ENCODE peak calls at places on chromosome 2, in ten cellular contexts. One of them, this sample, is unnamed.

GRCh38 chr2:47403829-47404228 is 873 bp downstream of the MSH2 start:
- DNase-seq in natural killer cell: no peak
- DNase-seq in Peyer's patch: no peak
- DNase-seq in GM20000: no peak
- DNase-seq in prostate gland: no peak
- DNase-seq in epithelial cell of esophagus: peak
- DNase-seq in CD8-positive, alpha-beta T cell: no peak
- DNase-seq in foreskin keratinocyte: no peak
- DNase-seq in PC-3: peak
- DNase-seq in neural progenitor cell: no peak
- DNase-seq in this sample: no peak

GRCh38 chr2:178309541-178309940 is 115.2 kb downstream of the OSBPL6 start:
- DNase-seq in CD8-positive, alpha-beta T cell: no peak
- DNase-seq in PC-3: peak
- DNase-seq in prostate gland: no peak
- DNase-seq in neural progenitor cell: no peak
- DNase-seq in Peyer's patch: no peak
- DNase-seq in foreskin keratinocyte: no peak
- DNase-seq in GM20000: no peak
- DNase-seq in natural killer cell: no peak
- DNase-seq in epithelial cell of esophagus: peak
- DNase-seq in this sample: no peak

GRCh38 chr2:187986392-187987105 is 305.1 kb upstream of the GULP1 start:
- DNase-seq in prostate gland: peak
- DNase-seq in GM20000: no peak
- DNase-seq in neural progenitor cell: no peak
- DNase-seq in foreskin keratinocyte: peak
- DNase-seq in Peyer's patch: no peak
- DNase-seq in PC-3: no peak
- DNase-seq in CD8-positive, alpha-beta T cell: no peak
- DNase-seq in epithelial cell of esophagus: peak
- DNase-seq in natural killer cell: no peak
- DNase-seq in this sample: no peak

GRCh38 chr2:164737612-164738081 is 104.0 kb downstream of the COBLL1 start:
- DNase-seq in PC-3: peak
- DNase-seq in neural progenitor cell: peak
- DNase-seq in prostate gland: peak
- DNase-seq in GM20000: peak
- DNase-seq in Peyer's patch: peak
- DNase-seq in epithelial cell of esophagus: peak
- DNase-seq in natural killer cell: no peak
- DNase-seq in CD8-positive, alpha-beta T cell: no peak
- DNase-seq in foreskin keratinocyte: no peak
- DNase-seq in this sample: peak

GRCh38 chr2:160376576-160376975 is 117.0 kb downstream of the RBMS1 start:
- DNase-seq in GM20000: no peak
- DNase-seq in Peyer's patch: no peak
- DNase-seq in CD8-positive, alpha-beta T cell: no peak
- DNase-seq in epithelial cell of esophagus: peak
- DNase-seq in prostate gland: no peak
- DNase-seq in natural killer cell: no peak
- DNase-seq in neural progenitor cell: peak
- DNase-seq in PC-3: peak
- DNase-seq in foreskin keratinocyte: no peak
- DNase-seq in this sample: no peak

GRCh38 chr2:76749858-76750257 is 772.3 kb downstream of the LRRTM4 start:
- DNase-seq in Peyer's patch: no peak
- DNase-seq in prostate gland: no peak
- DNase-seq in neural progenitor cell: no peak
- DNase-seq in PC-3: peak
- DNase-seq in CD8-positive, alpha-beta T cell: no peak
- DNase-seq in GM20000: no peak
- DNase-seq in foreskin keratinocyte: no peak
- DNase-seq in natural killer cell: no peak
- DNase-seq in epithelial cell of esophagus: no peak
- DNase-seq in this sample: no peak

GRCh38 chr2:195763866-195764265 is 106.8 kb downstream of the SLC39A10 start:
- DNase-seq in GM20000: no peak
- DNase-seq in PC-3: peak
- DNase-seq in CD8-positive, alpha-beta T cell: no peak
- DNase-seq in neural progenitor cell: no peak
- DNase-seq in natural killer cell: no peak
- DNase-seq in Peyer's patch: no peak
- DNase-seq in prostate gland: no peak
- DNase-seq in epithelial cell of esophagus: no peak
- DNase-seq in foreskin keratinocyte: no peak
- DNase-seq in this sample: no peak

GRCh38 chr2:215772003-215772402 is 241.3 kb downstream of the MREG start:
- DNase-seq in foreskin keratinocyte: no peak
- DNase-seq in Peyer's patch: no peak
- DNase-seq in epithelial cell of esophagus: no peak
- DNase-seq in GM20000: no peak
- DNase-seq in prostate gland: no peak
- DNase-seq in natural killer cell: no peak
- DNase-seq in neural progenitor cell: peak
- DNase-seq in CD8-positive, alpha-beta T cell: no peak
- DNase-seq in PC-3: peak
- DNase-seq in this sample: no peak

GRCh38 chr2:54569745-54570296 is 113.7 kb downstream of the SPTBN1 start:
- DNase-seq in Peyer's patch: no peak
- DNase-seq in CD8-positive, alpha-beta T cell: peak
- DNase-seq in PC-3: peak
- DNase-seq in foreskin keratinocyte: no peak
- DNase-seq in neural progenitor cell: peak
- DNase-seq in GM20000: no peak
- DNase-seq in epithelial cell of esophagus: peak
- DNase-seq in natural killer cell: no peak
- DNase-seq in prostate gland: no peak
- DNase-seq in this sample: no peak

GRCh38 chr2:163610817-163611556 is 124.8 kb downstream of the FIGN start:
- DNase-seq in PC-3: peak
- DNase-seq in CD8-positive, alpha-beta T cell: no peak
- DNase-seq in natural killer cell: no peak
- DNase-seq in neural progenitor cell: peak
- DNase-seq in epithelial cell of esophagus: no peak
- DNase-seq in prostate gland: peak
- DNase-seq in GM20000: peak
- DNase-seq in foreskin keratinocyte: no peak
- DNase-seq in Peyer's patch: no peak
- DNase-seq in this sample: no peak

GRCh38 chr2:113098061-113098460 is 29.3 kb upstream of the IL1RN start:
- DNase-seq in Peyer's patch: no peak
- DNase-seq in prostate gland: no peak
- DNase-seq in natural killer cell: no peak
- DNase-seq in GM20000: peak
- DNase-seq in epithelial cell of esophagus: no peak
- DNase-seq in foreskin keratinocyte: no peak
- DNase-seq in PC-3: no peak
- DNase-seq in neural progenitor cell: no peak
- DNase-seq in CD8-positive, alpha-beta T cell: no peak
- DNase-seq in this sample: no peak

GRCh38 chr2:197931661-197932312 is 127.4 kb downstream of the PLCL1 start:
- DNase-seq in natural killer cell: no peak
- DNase-seq in foreskin keratinocyte: no peak
- DNase-seq in Peyer's patch: no peak
- DNase-seq in PC-3: no peak
- DNase-seq in GM20000: no peak
- DNase-seq in prostate gland: no peak
- DNase-seq in CD8-positive, alpha-beta T cell: no peak
- DNase-seq in epithelial cell of esophagus: no peak
- DNase-seq in neural progenitor cell: no peak
- DNase-seq in this sample: no peak

GRCh38 chr2:73827018-73827417 is 1.7 kb upstream of the STAMBP start:
- DNase-seq in CD8-positive, alpha-beta T cell: no peak
- DNase-seq in foreskin keratinocyte: no peak
- DNase-seq in prostate gland: peak
- DNase-seq in neural progenitor cell: no peak
- DNase-seq in PC-3: peak
- DNase-seq in epithelial cell of esophagus: peak
- DNase-seq in GM20000: peak
- DNase-seq in Peyer's patch: no peak
- DNase-seq in natural killer cell: no peak
- DNase-seq in this sample: no peak

GRCh38 chr2:20506281-20506685 is 59.4 kb downstream of the RHOB start:
- DNase-seq in neural progenitor cell: no peak
- DNase-seq in foreskin keratinocyte: no peak
- DNase-seq in Peyer's patch: no peak
- DNase-seq in epithelial cell of esophagus: peak
- DNase-seq in GM20000: no peak
- DNase-seq in natural killer cell: no peak
- DNase-seq in CD8-positive, alpha-beta T cell: no peak
- DNase-seq in prostate gland: no peak
- DNase-seq in PC-3: peak
- DNase-seq in this sample: no peak
- TF ChIP-seq CTCF in neural progenitor cell: no peak
- TF ChIP-seq CTCF in foreskin keratinocyte: peak
- TF ChIP-seq CTCF in Peyer's patch: no peak
- TF ChIP-seq CTCF in epithelial cell of esophagus: peak
- TF ChIP-seq CTCF in GM20000: no peak
- TF ChIP-seq CTCF in natural killer cell: no peak
- TF ChIP-seq CTCF in CD8-positive, alpha-beta T cell: no peak
- TF ChIP-seq CTCF in prostate gland: no peak
- TF ChIP-seq CTCF in PC-3: peak
- TF ChIP-seq CTCF in this sample: no peak

DNA sequence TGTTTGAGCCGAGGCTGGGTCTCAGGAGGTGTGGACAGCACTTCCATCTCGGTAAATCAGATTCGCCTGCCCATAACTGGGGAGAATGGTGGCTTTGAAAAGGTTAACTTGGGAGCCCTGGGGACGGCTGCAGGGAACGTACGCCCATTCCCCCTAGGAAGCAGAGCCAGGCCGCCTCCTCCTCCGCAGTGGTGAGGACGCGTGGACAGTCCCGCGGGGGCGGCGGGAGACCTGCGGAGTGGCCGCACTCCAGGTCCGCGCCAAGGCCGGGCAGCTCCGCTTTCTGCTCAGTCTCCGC is 845 bp upstream of the MYCN start:
- DNase-seq in PC-3: peak
- DNase-seq in GM20000: peak
- DNase-seq in natural killer cell: no peak
- DNase-seq in prostate gland: peak
- DNase-seq in epithelial cell of esophagus: peak
- DNase-seq in neural progenitor cell: no peak
- DNase-seq in Peyer's patch: no peak
- DNase-seq in foreskin keratinocyte: no peak
- DNase-seq in CD8-positive, alpha-beta T cell: no peak
- DNase-seq in this sample: no peak
- TF ChIP-seq CTCF in PC-3: no peak
- TF ChIP-seq CTCF in GM20000: peak
- TF ChIP-seq CTCF in natural killer cell: peak
- TF ChIP-seq CTCF in prostate gland: no peak
- TF ChIP-seq CTCF in epithelial cell of esophagus: no peak
- TF ChIP-seq CTCF in neural progenitor cell: no peak
- TF ChIP-seq CTCF in Peyer's patch: no peak
- TF ChIP-seq CTCF in foreskin keratinocyte: no peak
- TF ChIP-seq CTCF in CD8-positive, alpha-beta T cell: no peak
- TF ChIP-seq CTCF in this sample: no peak

GRCh38 chr2:211955648-211956047 is 583.0 kb downstream of the ERBB4 start:
- DNase-seq in epithelial cell of esophagus: no peak
- DNase-seq in foreskin keratinocyte: no peak
- DNase-seq in natural killer cell: no peak
- DNase-seq in CD8-positive, alpha-beta T cell: no peak
- DNase-seq in neural progenitor cell: no peak
- DNase-seq in prostate gland: no peak
- DNase-seq in Peyer's patch: no peak
- DNase-seq in GM20000: no peak
- DNase-seq in PC-3: no peak
- DNase-seq in this sample: no peak

DNA sequence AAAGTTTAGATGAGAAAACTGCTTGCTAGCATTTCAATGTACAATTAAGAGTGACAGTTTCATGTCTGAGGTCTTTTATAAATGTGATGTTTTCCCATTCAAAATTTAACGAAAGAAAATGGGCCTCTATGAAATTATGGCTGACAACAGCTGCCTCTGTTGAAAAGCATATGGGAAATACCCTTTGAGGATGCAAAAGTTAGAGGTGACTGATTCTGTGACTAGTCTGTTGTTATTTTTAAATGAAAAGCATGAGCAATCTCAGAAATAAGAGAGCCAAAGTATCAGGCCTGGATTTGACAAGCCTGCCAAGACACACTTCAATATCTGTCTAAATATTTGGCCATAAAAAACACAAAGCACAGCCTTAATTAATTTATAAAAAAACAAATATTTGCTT is 580.8 kb downstream of the ERBB4 start:
- DNase-seq in Peyer's patch: no peak
- DNase-seq in neural progenitor cell: no peak
- DNase-seq in natural killer cell: no peak
- DNase-seq in epithelial cell of esophagus: no peak
- DNase-seq in GM20000: peak
- DNase-seq in CD8-positive, alpha-beta T cell: no peak
- DNase-seq in PC-3: no peak
- DNase-seq in foreskin keratinocyte: no peak
- DNase-seq in prostate gland: no peak
- DNase-seq in this sample: no peak
- TF ChIP-seq CTCF in Peyer's patch: no peak
- TF ChIP-seq CTCF in neural progenitor cell: no peak
- TF ChIP-seq CTCF in natural killer cell: no peak
- TF ChIP-seq CTCF in epithelial cell of esophagus: no peak
- TF ChIP-seq CTCF in GM20000: no peak
- TF ChIP-seq CTCF in CD8-positive, alpha-beta T cell: no peak
- TF ChIP-seq CTCF in PC-3: no peak
- TF ChIP-seq CTCF in foreskin keratinocyte: no peak
- TF ChIP-seq CTCF in prostate gland: no peak
- TF ChIP-seq CTCF in this sample: no peak

GRCh38 chr2:186783254-186783653 is 65.7 kb downstream of the ZSWIM2 start:
- DNase-seq in foreskin keratinocyte: no peak
- DNase-seq in Peyer's patch: no peak
- DNase-seq in prostate gland: no peak
- DNase-seq in GM20000: no peak
- DNase-seq in PC-3: no peak
- DNase-seq in CD8-positive, alpha-beta T cell: no peak
- DNase-seq in neural progenitor cell: no peak
- DNase-seq in natural killer cell: no peak
- DNase-seq in epithelial cell of esophagus: no peak
- DNase-seq in this sample: no peak

GRCh38 chr2:186784930-186785329 is 64.0 kb downstream of the ZSWIM2 start:
- DNase-seq in PC-3: no peak
- DNase-seq in epithelial cell of esophagus: no peak
- DNase-seq in neural progenitor cell: no peak
- DNase-seq in Peyer's patch: no peak
- DNase-seq in natural killer cell: no peak
- DNase-seq in CD8-positive, alpha-beta T cell: no peak
- DNase-seq in foreskin keratinocyte: no peak
- DNase-seq in GM20000: no peak
- DNase-seq in prostate gland: no peak
- DNase-seq in this sample: no peak

DNA sequence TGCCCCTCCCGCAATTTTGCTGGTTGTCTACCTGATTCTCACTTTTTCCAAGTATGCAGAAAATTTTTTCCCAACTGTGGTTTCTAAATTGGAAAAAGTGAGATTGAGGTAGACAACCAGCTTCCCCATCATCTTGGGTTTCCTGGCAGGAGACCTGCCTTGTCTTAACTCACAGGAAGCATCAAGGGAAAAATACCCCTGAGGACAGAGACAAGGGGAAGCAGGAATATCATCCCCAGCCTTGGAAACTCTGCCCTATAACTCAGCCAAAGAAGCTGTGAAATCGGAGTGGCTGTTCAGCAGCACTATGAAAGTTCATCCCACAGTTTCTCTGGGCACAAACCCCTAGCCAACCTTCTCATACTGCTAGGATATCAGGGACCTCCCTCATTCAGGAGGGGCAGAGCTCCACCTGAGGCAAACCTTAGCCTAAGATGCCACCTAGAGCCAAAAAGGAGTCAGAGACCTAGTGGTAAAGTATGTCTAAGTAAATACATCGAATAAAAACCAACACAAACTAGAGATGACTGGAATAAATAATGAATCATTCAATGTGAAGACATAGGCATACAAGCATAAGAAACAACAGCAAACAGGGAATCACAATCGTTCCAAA is 68.2 kb downstream of the ZSWIM2 start:
- DNase-seq in PC-3: peak
- DNase-seq in neural progenitor cell: peak
- DNase-seq in epithelial cell of esophagus: peak
- DNase-seq in foreskin keratinocyte: peak
- DNase-seq in natural killer cell: no peak
- DNase-seq in CD8-positive, alpha-beta T cell: no peak
- DNase-seq in prostate gland: no peak
- DNase-seq in Peyer's patch: no peak
- DNase-seq in GM20000: no peak
- DNase-seq in this sample: no peak
- TF ChIP-seq CTCF in PC-3: peak
- TF ChIP-seq CTCF in neural progenitor cell: peak
- TF ChIP-seq CTCF in epithelial cell of esophagus: peak
- TF ChIP-seq CTCF in foreskin keratinocyte: peak
- TF ChIP-seq CTCF in natural killer cell: no peak
- TF ChIP-seq CTCF in CD8-positive, alpha-beta T cell: no peak
- TF ChIP-seq CTCF in prostate gland: no peak
- TF ChIP-seq CTCF in Peyer's patch: no peak
- TF ChIP-seq CTCF in GM20000: no peak
- TF ChIP-seq CTCF in this sample: no peak

This sample was measured in CD14-positive monocyte.